ENCODE peak calls at places on chromosomes 2 and 18, in four cellular contexts. D is stromal cell of bone marrow, K is AG08395, W is activated T-helper 1 cell treated with Interleukin-2 at 50 U/mL for 16 hours. H is an unnamed sample.
A peak's percentile ranks its signal among the peaks of the same experiment; 100 is the strongest.

GRCh38 chr2:185161701-185162100 is 563.4 kb downstream of the ZNF804A start:
- DNase-seq in W (no peak), K (no peak), D (no peak), H (no peak)

GRCh38 chr2:100752628-100753333 is 67.2 kb upstream of the NPAS2 start:
- DNase-seq in W (no peak), K (peak; percentile 83), D (peak; percentile 82), H (peak; percentile 89)

GRCh38 chr18:79507076-79507545 is 111.4 kb downstream of the NFATC1 start:
- DNase-seq in W (no peak), K (peak; percentile 84), D (peak; percentile 36), H (no peak)

GRCh38 chr2:195316485-195316884 is 340.5 kb upstream of the SLC39A10 start:
- DNase-seq in W (no peak), D (no peak), K (no peak), H (no peak)

GRCh38 chr2:196163285-196163684 is 8.1 kb downstream of the STK17B start:
- DNase-seq in W (no peak), D (no peak), K (no peak), H (no peak)

GRCh38 chr2:191255756-191256312 is 10.6 kb downstream of the MYO1B start:
- DNase-seq in W (no peak), K (no peak), D (no peak), H (peak; percentile 42)

GRCh38 chr2:6167592-6168138 is 475.5 kb downstream of the SOX11 start:
- DNase-seq in W (no peak), D (no peak), K (no peak), H (no peak)

GRCh38 chr18:56831988-56832387 is 180.8 kb downstream of the WDR7 start:
- DNase-seq in K (no peak), D (no peak), W (no peak), H (no peak)

GRCh38 chr2:197647961-197648690 is 27.3 kb downstream of the RFTN2 start:
- DNase-seq in W (no peak), K (peak; percentile 47), D (peak; percentile 3), H (no peak)

GRCh38 chr2:95346738-95347671 is 49.9 kb downstream of the KCNIP3 start:
- DNase-seq in W (no peak), D (no peak), K (peak; percentile 50), H (no peak)

GRCh38 chr2:200418399-200418798 is 91.5 kb downstream of the KCTD18 start:
- DNase-seq in W (no peak), D (no peak), K (no peak), H (no peak)

GRCh38 chr2:5176764-5177163 is 515.4 kb upstream of the SOX11 start:
- DNase-seq in K (no peak), W (no peak), D (no peak), H (no peak)

GRCh38 chr2:59851848-59852475 is 701.5 kb downstream of the BCL11A start:
- DNase-seq in K (no peak), W (no peak), D (no peak), H (no peak)

GRCh38 chr2:170928036-170928823 is 823 bp upstream of the GORASP2 start:
- DNase-seq in K (no peak), D (no peak), W (no peak), H (peak; percentile 36)

GRCh38 chr2:236960516-236960915 is 125.2 kb upstream of the COPS8 start:
- DNase-seq in W (no peak), D (no peak), K (no peak), H (no peak)

GRCh38 chr2:40550085-40550484 is 98.2 kb upstream of the SLC8A1 start:
- DNase-seq in W (no peak), D (no peak), K (no peak), H (no peak)

GRCh38 chr18:22335644-22336275 is 82.0 kb downstream of the CTAGE1 start:
- DNase-seq in K (no peak), W (no peak), D (no peak), H (no peak)

GRCh38 chr18:41144444-41144843 is 810.6 kb upstream of the PIK3C3 start:
- DNase-seq in W (no peak), D (peak; percentile 43), K (peak; percentile 61), H (peak; percentile 82)

GRCh38 chr2:60852282-60852860 is 29.0 kb upstream of the REL start:
- DNase-seq in D (no peak), K (no peak), W (no peak), H (no peak)

GRCh38 chr2:174914894-174915760 is 90.1 kb downstream of the CHN1 start:
- DNase-seq in K (no peak), D (no peak), W (no peak), H (no peak)

GRCh38 chr2:187250137-187250536 is 197.9 kb downstream of the CALCRL start:
- DNase-seq in D (no peak), K (no peak), W (no peak), H (no peak)

GRCh38 chr2:170386554-170386953 is 208.6 kb downstream of the MYO3B start:
- DNase-seq in W (no peak), D (no peak), K (no peak), H (no peak)

GRCh38 chr2:219402665-219403515 is 15.2 kb upstream of the DNPEP start:
- DNase-seq in W (peak; percentile 20), D (peak; percentile 67), K (peak; percentile 86), H (peak; percentile 63)

GRCh38 chr2:7089284-7089683 is 172.1 kb downstream of the RNF144A start:
- DNase-seq in D (no peak), W (no peak), K (no peak), H (no peak)